ENCODE peak calls at places on chromosome 20, in five cellular contexts. L, Y, O, S and F are unnamed samples.

GRCh38 chr20:60138263-60139127 is 180.3 kb downstream of the CDH26 start:
- DNase-seq in S (peak; percentile 72), L (no peak), O (no peak), Y (peak; percentile 27), F (no peak)

GRCh38 chr20:54469952-54470351 is 5.4 kb upstream of the DOK5 start:
- DNase-seq in L (no peak), Y (no peak), S (no peak), O (no peak), F (no peak)

GRCh38 chr20:53716385-53716784 is 122.7 kb upstream of the ZNF217 start:
- DNase-seq in S (no peak), Y (no peak), L (no peak), O (no peak), F (no peak)

GRCh38 chr20:5077761-5078387 is 41.9 kb downstream of the PCNA start:
- DNase-seq in L (no peak), O (no peak), Y (no peak), S (peak; percentile 3), F (no peak)

GRCh38 chr20:63500902-63501817 is 2.3 kb upstream of the EEF1A2 start:
- DNase-seq in Y (no peak), L (no peak), O (no peak), S (no peak), F (peak; percentile 51)

GRCh38 chr20:11777861-11778570 is 139.7 kb upstream of the BTBD3 start:
- DNase-seq in S (peak; percentile 54), O (peak; percentile 55), L (no peak), Y (peak; percentile 48), F (no peak)

GRCh38 chr20:13262701-13263335 is 41.7 kb downstream of the ISM1 start:
- DNase-seq in S (no peak), Y (no peak), O (no peak), L (no peak), F (no peak)

GRCh38 chr20:3929713-3930060 is 40.5 kb downstream of the PANK2 start:
- DNase-seq in O (peak; percentile 75), Y (no peak), S (no peak), L (no peak), F (no peak)

GRCh38 chr20:22931653-22932052 is 103.5 kb upstream of the SSTR4 start:
- DNase-seq in S (no peak), L (no peak), O (no peak), Y (no peak), F (no peak)

GRCh38 chr20:59644371-59644939 is 40.1 kb downstream of the PHACTR3 start:
- DNase-seq in L (no peak), Y (no peak), O (no peak), S (no peak), F (no peak)

GRCh38 chr20:32343438-32343837 is 14.7 kb upstream of the ASXL1 start:
- DNase-seq in L (no peak), O (peak; percentile 51), S (peak; percentile 94), Y (peak; percentile 87), F (no peak)

GRCh38 chr20:58342104-58342945 is 32.8 kb downstream of the RAB22A start:
- DNase-seq in L (no peak), Y (peak; percentile 78), O (peak; percentile 70), S (peak; percentile 78), F (no peak)

GRCh38 chr20:47295921-47296426 is 60.5 kb downstream of the ZMYND8 start:
- DNase-seq in S (no peak), Y (peak; percentile 70), O (no peak), L (no peak), F (no peak)

GRCh38 chr20:11090751-11091150 is 417.0 kb upstream of the JAG1 start:
- DNase-seq in L (no peak), Y (no peak), S (no peak), O (no peak), F (no peak)

GRCh38 chr20:5933802-5934436 is 16.4 kb downstream of the TRMT6 start:
- DNase-seq in L (peak; percentile 18), S (no peak), Y (no peak), O (peak; percentile 7), F (no peak)

GRCh38 chr20:6700563-6701328 is 66.7 kb upstream of the BMP2 start:
- DNase-seq in Y (no peak), S (no peak), L (no peak), O (no peak), F (peak; percentile 64)

GRCh38 chr20:51461306-51461705 is 81.2 kb downstream of the NFATC2 start:
- DNase-seq in L (no peak), Y (no peak), S (no peak), O (no peak), F (no peak)

GRCh38 chr20:14334306-14334930 is 3.0 kb downstream of the FLRT3 start:
- DNase-seq in O (peak; percentile 89), Y (peak; percentile 44), S (peak; percentile 75), L (peak; percentile 87), F (no peak)

GRCh38 chr20:58481541-58482021 is 33.6 kb downstream of the APCDD1L start:
- DNase-seq in Y (no peak), S (peak; percentile 63), O (peak; percentile 69), L (peak; percentile 88), F (no peak)

GRCh38 chr20:8361008-8361652 is 229.1 kb downstream of the PLCB1 start:
- DNase-seq in S (peak; percentile 69), L (no peak), Y (peak; percentile 73), O (peak; percentile 41), F (no peak)

GRCh38 chr20:18632196-18632789 is 44.4 kb downstream of the DTD1 start:
- DNase-seq in O (peak; percentile 83), Y (peak; percentile 48), L (peak; percentile 86), S (peak; percentile 79), F (peak; percentile 61)

GRCh38 chr20:53735536-53736050 is 142.0 kb upstream of the ZNF217 start:
- DNase-seq in Y (peak; percentile 99), L (no peak), O (peak; percentile 91), S (peak; percentile 94), F (no peak)

GRCh38 chr20:51042064-51042463 is 19.2 kb upstream of the KCNG1 start:
- DNase-seq in O (no peak), Y (no peak), S (peak; percentile 55), L (no peak), F (no peak)

GRCh38 chr20:9374068-9374467 is 140.3 kb upstream of the LAMP5 start:
- DNase-seq in Y (peak; percentile 56), S (no peak), L (no peak), O (peak; percentile 86), F (no peak)

GRCh38 chr20:24995741-24996448 is 3.3 kb upstream of the APMAP start:
- DNase-seq in Y (no peak), O (peak; percentile 7), S (peak; percentile 43), L (peak; percentile 10), F (no peak)

GRCh38 chr20:53865905-53866786 is 204.2 kb downstream of the BCAS1 start:
- DNase-seq in O (peak; percentile 73), L (peak; percentile 76), Y (peak; percentile 75), S (peak; percentile 65), F (peak; percentile 26)

GRCh38 chr20:54431545-54431944 is 43.8 kb upstream of the DOK5 start:
- DNase-seq in O (peak; percentile 35), Y (peak; percentile 45), L (no peak), S (peak; percentile 65), F (no peak)

GRCh38 chr20:38001173-38001875 is 31.9 kb downstream of the TTI1 start:
- DNase-seq in Y (peak; percentile 84), S (peak; percentile 88), O (peak; percentile 60), L (no peak), F (no peak)

GRCh38 chr20:17708675-17709360 is 9.1 kb downstream of the BANF2 start:
- DNase-seq in L (peak; percentile 15), S (no peak), Y (no peak), O (peak; percentile 7), F (no peak)

GRCh38 chr20:58139849-58140786 is 88.3 kb downstream of the ANKRD60 start:
- DNase-seq in Y (no peak), S (no peak), O (no peak), L (no peak), F (no peak)

GRCh38 chr20:46974669-46975434 is 80.2 kb downstream of the EYA2 start:
- DNase-seq in Y (no peak), S (no peak), L (no peak), O (no peak), F (no peak)

GRCh38 chr20:50759678-50760077 is 28.3 kb downstream of the PARD6B start:
- DNase-seq in O (no peak), Y (no peak), L (no peak), S (no peak), F (no peak)

GRCh38 chr20:4820833-4821518 is 99.3 kb downstream of the PRND start:
- DNase-seq in O (peak; percentile 77), L (no peak), Y (peak; percentile 77), S (peak; percentile 97), F (no peak)

GRCh38 chr20:56359212-56360132 is 698 bp downstream of the FAM210B start:
- DNase-seq in O (peak; percentile 79), L (peak; percentile 64), Y (peak; percentile 81), S (peak; percentile 87), F (peak; percentile 73)
- H3K4me3 ChIP-seq in O (peak overlapping the region; percentile 95), L (peak overlapping the region; percentile 81), Y (peak overlapping the region; percentile 25), S (peak overlapping the region; percentile 82), F (peak overlapping the region; percentile 99)

GRCh38 chr20:61922411-61922810 is 143.3 kb downstream of the TAF4 start:
- DNase-seq in Y (no peak), L (no peak), S (no peak), O (no peak), F (no peak)
- H3K36me3 ChIP-seq in Y (no peaks in the 10 kb centered on the region), L (no peaks in the 10 kb centered on the region), S (no peaks in the 10 kb centered on the region), O (no peaks in the 10 kb centered on the region), F (no peaks in the 10 kb centered on the region)

DNA sequence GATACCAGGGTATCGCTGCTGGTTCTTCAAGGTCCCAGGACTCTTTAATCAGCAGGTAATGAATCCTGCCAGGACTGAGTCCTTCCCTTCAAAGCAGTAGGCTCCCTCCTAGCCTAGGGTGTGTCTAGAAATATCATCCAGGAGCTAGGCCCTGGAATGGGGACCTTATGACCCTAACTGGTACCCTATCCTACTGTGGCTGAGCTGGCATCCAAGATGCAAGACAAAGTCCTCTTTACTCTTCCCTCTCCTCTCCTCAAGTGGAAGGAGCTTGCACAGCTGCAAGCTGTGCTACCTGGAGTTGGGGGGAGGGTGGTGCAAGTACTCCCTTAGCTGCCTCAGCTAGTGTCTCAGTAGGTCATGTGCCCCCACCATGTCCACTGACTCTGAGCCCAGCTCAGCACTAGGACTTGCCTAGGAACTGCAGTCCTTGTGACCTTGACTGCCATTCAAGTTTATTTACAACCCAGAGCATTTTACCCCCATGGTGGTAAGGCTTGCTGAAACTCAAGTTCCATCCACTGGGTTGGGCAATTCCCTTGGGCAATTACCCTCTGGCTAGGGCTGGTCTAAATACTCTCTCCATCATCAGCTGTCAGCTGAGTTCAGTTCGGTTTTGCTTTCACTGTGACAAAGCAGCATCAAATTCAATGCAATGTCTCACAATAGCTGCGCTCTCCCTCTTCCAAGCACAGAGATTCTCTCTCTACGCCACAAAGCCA is 48.4 kb upstream of the TOP1 start:
- DNase-seq in O (peak; percentile 66), Y (no peak), S (no peak), L (no peak), F (no peak)
- H3K4me3 ChIP-seq in O (no peak overlapping the region), Y (no peak overlapping the region), S (no peak overlapping the region), L (no peak overlapping the region), F (no peak overlapping the region)

GRCh38 chr20:62392077-62392418 is 5.1 kb downstream of the RPS21 start:
- DNase-seq in Y (no peak), O (no peak), S (no peak), L (no peak), F (no peak)
- H3K36me3 ChIP-seq in Y (peaks cover 20% of the 10 kb centered on the region), O (peaks cover 22% of the 10 kb centered on the region), S (peaks cover 9% of the 10 kb centered on the region), L (peaks cover 8% of the 10 kb centered on the region), F (no peaks in the 10 kb centered on the region)

DNA sequence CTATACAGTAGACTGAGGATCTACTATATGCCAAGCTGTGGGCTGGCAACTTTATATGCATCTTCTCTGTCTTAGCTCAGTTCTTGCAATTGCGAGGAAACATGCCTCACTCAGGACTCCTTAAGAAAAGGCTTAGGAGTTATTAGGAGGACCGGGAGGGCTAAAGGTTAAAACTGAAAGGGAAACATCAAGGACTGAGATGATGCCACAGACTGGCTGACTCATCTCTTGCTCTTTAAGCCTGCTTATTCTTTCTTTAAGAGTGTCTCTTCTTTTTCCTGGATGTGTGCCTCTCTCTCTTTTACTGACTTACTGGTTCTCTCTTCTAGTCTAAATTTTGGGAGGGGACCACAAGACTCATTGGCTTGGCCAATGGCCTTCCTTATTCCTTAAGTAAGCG is 7.0 kb upstream of the SDC4 start:
- DNase-seq in Y (peak; percentile 80), O (peak; percentile 77), L (no peak), S (peak; percentile 86), F (no peak)
- H3K4me3 ChIP-seq in Y (no peak overlapping the region), O (peak overlapping the region; percentile 64), L (no peak overlapping the region), S (peak overlapping the region; percentile 42), F (no peak overlapping the region)